ENCODE peak calls at places on chromosomes 2 and 18, in six cellular contexts. One of them, this sample, is unnamed.

GRCh38 chr2:101753720-101754490 is 56.4 kb downstream of the MAP4K4 start:
- DNase-seq in ovary: no peak
- DNase-seq in bronchial epithelial cell: no peak
- DNase-seq in progenitor cell of endocrine pancreas: no peak
- DNase-seq in epithelial cell of esophagus: no peak
- DNase-seq in thoracic aorta: no peak
- DNase-seq in this sample: no peak

GRCh38 chr18:8175486-8176061 is 433.7 kb upstream of the RAB12 start:
- DNase-seq in ovary: no peak
- DNase-seq in epithelial cell of esophagus: no peak
- DNase-seq in progenitor cell of endocrine pancreas: no peak
- DNase-seq in thoracic aorta: no peak
- DNase-seq in bronchial epithelial cell: no peak
- DNase-seq in this sample: no peak

GRCh38 chr2:200509608-200510433 is at the start of gene KCTD18:
- DNase-seq in progenitor cell of endocrine pancreas: peak
- DNase-seq in thoracic aorta: peak
- DNase-seq in bronchial epithelial cell: peak
- DNase-seq in ovary: peak
- DNase-seq in epithelial cell of esophagus: peak
- DNase-seq in this sample: peak

GRCh38 chr2:239824866-239825704 is 200.1 kb downstream of the NDUFA10 start:
- DNase-seq in progenitor cell of endocrine pancreas: peak
- DNase-seq in bronchial epithelial cell: no peak
- DNase-seq in epithelial cell of esophagus: no peak
- DNase-seq in ovary: no peak
- DNase-seq in thoracic aorta: no peak
- DNase-seq in this sample: no peak

GRCh38 chr2:139790807-139791206 is 1010.6 kb upstream of the NXPH2 start:
- DNase-seq in ovary: no peak
- DNase-seq in progenitor cell of endocrine pancreas: no peak
- DNase-seq in epithelial cell of esophagus: peak
- DNase-seq in bronchial epithelial cell: peak
- DNase-seq in thoracic aorta: no peak
- DNase-seq in this sample: no peak

GRCh38 chr2:98732430-98733051 is 1.6 kb upstream of the MGAT4A start:
- DNase-seq in ovary: no peak
- DNase-seq in bronchial epithelial cell: no peak
- DNase-seq in progenitor cell of endocrine pancreas: no peak
- DNase-seq in epithelial cell of esophagus: no peak
- DNase-seq in thoracic aorta: no peak
- DNase-seq in this sample: no peak

GRCh38 chr2:107002735-107003134 is 116.8 kb upstream of the ST6GAL2 start:
- DNase-seq in thoracic aorta: no peak
- DNase-seq in bronchial epithelial cell: no peak
- DNase-seq in epithelial cell of esophagus: no peak
- DNase-seq in ovary: no peak
- DNase-seq in progenitor cell of endocrine pancreas: no peak
- DNase-seq in this sample: no peak

GRCh38 chr2:240223631-240224030 is 83.2 kb upstream of the OTOS start:
- DNase-seq in ovary: no peak
- DNase-seq in progenitor cell of endocrine pancreas: no peak
- DNase-seq in thoracic aorta: no peak
- DNase-seq in epithelial cell of esophagus: no peak
- DNase-seq in bronchial epithelial cell: no peak
- DNase-seq in this sample: no peak

GRCh38 chr2:72028351-72028995 is 119.2 kb downstream of the CYP26B1 start:
- DNase-seq in ovary: no peak
- DNase-seq in epithelial cell of esophagus: no peak
- DNase-seq in bronchial epithelial cell: no peak
- DNase-seq in progenitor cell of endocrine pancreas: no peak
- DNase-seq in thoracic aorta: no peak
- DNase-seq in this sample: no peak

GRCh38 chr2:165791811-165792454 is 2.1 kb downstream of the GALNT3 start:
- DNase-seq in bronchial epithelial cell: peak
- DNase-seq in progenitor cell of endocrine pancreas: no peak
- DNase-seq in thoracic aorta: no peak
- DNase-seq in ovary: no peak
- DNase-seq in epithelial cell of esophagus: peak
- DNase-seq in this sample: no peak

GRCh38 chr2:109260116-109260855 is 131.3 kb downstream of the SH3RF3 start:
- DNase-seq in ovary: no peak
- DNase-seq in epithelial cell of esophagus: no peak
- DNase-seq in bronchial epithelial cell: no peak
- DNase-seq in progenitor cell of endocrine pancreas: no peak
- DNase-seq in thoracic aorta: no peak
- DNase-seq in this sample: no peak

GRCh38 chr2:29322011-29322410 is 206.8 kb downstream of the CLIP4 start:
- DNase-seq in bronchial epithelial cell: peak
- DNase-seq in thoracic aorta: no peak
- DNase-seq in epithelial cell of esophagus: peak
- DNase-seq in ovary: no peak
- DNase-seq in progenitor cell of endocrine pancreas: no peak
- DNase-seq in this sample: no peak

GRCh38 chr2:200702646-200703118 is 109.0 kb upstream of the BZW1 start:
- DNase-seq in progenitor cell of endocrine pancreas: no peak
- DNase-seq in thoracic aorta: no peak
- DNase-seq in ovary: no peak
- DNase-seq in bronchial epithelial cell: peak
- DNase-seq in epithelial cell of esophagus: peak
- DNase-seq in this sample: no peak

GRCh38 chr2:29397039-29397438 is 281.8 kb downstream of the CLIP4 start:
- DNase-seq in progenitor cell of endocrine pancreas: no peak
- DNase-seq in ovary: no peak
- DNase-seq in thoracic aorta: no peak
- DNase-seq in bronchial epithelial cell: no peak
- DNase-seq in epithelial cell of esophagus: no peak
- DNase-seq in this sample: no peak

GRCh38 chr2:98875746-98876145 is 60.3 kb downstream of the CRACDL start:
- DNase-seq in thoracic aorta: no peak
- DNase-seq in ovary: no peak
- DNase-seq in epithelial cell of esophagus: no peak
- DNase-seq in progenitor cell of endocrine pancreas: no peak
- DNase-seq in bronchial epithelial cell: no peak
- DNase-seq in this sample: no peak

GRCh38 chr18:22813648-22814328 is 119.3 kb upstream of the RBBP8 start:
- DNase-seq in bronchial epithelial cell: peak
- DNase-seq in epithelial cell of esophagus: peak
- DNase-seq in progenitor cell of endocrine pancreas: no peak
- DNase-seq in ovary: no peak
- DNase-seq in thoracic aorta: no peak
- DNase-seq in this sample: no peak

DNA sequence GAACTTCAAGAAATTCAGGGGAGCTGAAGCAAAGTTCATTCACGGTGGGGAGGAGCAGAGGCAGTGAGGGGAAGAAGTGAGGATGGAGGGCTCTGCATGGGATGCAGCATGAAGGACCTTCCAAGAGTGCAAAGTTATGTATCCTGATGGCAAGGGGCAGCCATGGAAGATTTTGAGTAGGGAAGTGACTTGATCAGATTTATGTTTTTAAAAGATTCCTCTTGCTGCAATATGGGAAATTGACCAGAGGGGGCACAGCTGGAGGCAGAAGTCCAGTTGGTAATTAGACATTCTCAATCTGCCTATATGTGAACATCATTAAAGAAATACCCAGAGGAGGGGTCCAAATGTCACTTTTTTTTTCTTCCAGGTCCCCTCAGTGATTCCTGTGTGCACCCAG is 21.5 kb upstream of the ANXA4 start:
- DNase-seq in progenitor cell of endocrine pancreas: no peak
- DNase-seq in thoracic aorta: no peak
- DNase-seq in ovary: no peak
- DNase-seq in bronchial epithelial cell: no peak
- DNase-seq in epithelial cell of esophagus: no peak
- DNase-seq in this sample: no peak
- TF ChIP-seq CTCF in progenitor cell of endocrine pancreas: peak
- TF ChIP-seq CTCF in thoracic aorta: peak
- TF ChIP-seq CTCF in ovary: no peak
- TF ChIP-seq CTCF in bronchial epithelial cell: peak
- TF ChIP-seq CTCF in epithelial cell of esophagus: peak
- TF ChIP-seq CTCF in this sample: peak

GRCh38 chr2:121045245-121045644 is 239.8 kb downstream of the TFCP2L1 start:
- DNase-seq in thoracic aorta: no peak
- DNase-seq in bronchial epithelial cell: no peak
- DNase-seq in progenitor cell of endocrine pancreas: no peak
- DNase-seq in ovary: no peak
- DNase-seq in epithelial cell of esophagus: no peak
- DNase-seq in this sample: no peak

GRCh38 chr2:121043827-121044222 is 241.2 kb downstream of the TFCP2L1 start:
- DNase-seq in epithelial cell of esophagus: no peak
- DNase-seq in progenitor cell of endocrine pancreas: no peak
- DNase-seq in thoracic aorta: no peak
- DNase-seq in bronchial epithelial cell: no peak
- DNase-seq in ovary: no peak
- DNase-seq in this sample: no peak

GRCh38 chr2:121046335-121046734 is 238.7 kb downstream of the TFCP2L1 start:
- DNase-seq in ovary: no peak
- DNase-seq in bronchial epithelial cell: no peak
- DNase-seq in epithelial cell of esophagus: no peak
- DNase-seq in progenitor cell of endocrine pancreas: no peak
- DNase-seq in thoracic aorta: no peak
- DNase-seq in this sample: peak

GRCh38 chr2:121043061-121043826 is 241.8 kb downstream of the TFCP2L1 start:
- DNase-seq in thoracic aorta: no peak
- DNase-seq in bronchial epithelial cell: no peak
- DNase-seq in progenitor cell of endocrine pancreas: no peak
- DNase-seq in epithelial cell of esophagus: no peak
- DNase-seq in ovary: no peak
- DNase-seq in this sample: no peak

DNA sequence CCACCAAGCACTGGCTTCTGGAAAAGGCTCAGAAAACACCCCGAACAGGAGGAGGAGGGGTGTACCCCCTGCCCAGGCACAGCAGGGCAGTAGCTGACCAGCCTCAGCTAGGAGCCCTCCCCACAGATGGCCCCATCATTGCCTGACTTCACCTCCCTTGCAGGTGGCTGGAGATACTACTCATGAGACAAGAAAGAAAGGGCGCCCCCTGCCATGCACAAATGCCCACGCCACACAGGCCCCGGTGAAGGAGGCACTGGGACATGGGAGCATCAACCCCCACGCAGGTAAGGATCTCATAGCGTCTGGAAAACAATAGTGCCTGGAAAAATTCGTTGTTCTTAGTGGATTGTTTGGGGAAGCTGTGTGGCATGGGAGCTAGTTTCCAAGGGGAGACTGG is 240.6 kb downstream of the TFCP2L1 start:
- DNase-seq in progenitor cell of endocrine pancreas: no peak
- DNase-seq in thoracic aorta: no peak
- DNase-seq in ovary: no peak
- DNase-seq in bronchial epithelial cell: peak
- DNase-seq in epithelial cell of esophagus: peak
- DNase-seq in this sample: no peak
- TF ChIP-seq CTCF in progenitor cell of endocrine pancreas: peak
- TF ChIP-seq CTCF in thoracic aorta: no peak
- TF ChIP-seq CTCF in ovary: no peak
- TF ChIP-seq CTCF in bronchial epithelial cell: peak
- TF ChIP-seq CTCF in epithelial cell of esophagus: no peak
- TF ChIP-seq CTCF in this sample: peak

GRCh38 chr2:113053666-113054435 is 1.2 kb upstream of the IL36B start:
- DNase-seq in ovary: no peak
- DNase-seq in thoracic aorta: no peak
- DNase-seq in epithelial cell of esophagus: peak
- DNase-seq in progenitor cell of endocrine pancreas: no peak
- DNase-seq in bronchial epithelial cell: peak
- DNase-seq in this sample: no peak

GRCh38 chr2:113046465-113046864 is 6.2 kb downstream of the IL36B start:
- DNase-seq in bronchial epithelial cell: no peak
- DNase-seq in ovary: no peak
- DNase-seq in epithelial cell of esophagus: no peak
- DNase-seq in thoracic aorta: no peak
- DNase-seq in progenitor cell of endocrine pancreas: no peak
- DNase-seq in this sample: no peak

GRCh38 chr2:113056501-113056900 is 2.5 kb upstream of the IL36RN start:
- DNase-seq in bronchial epithelial cell: no peak
- DNase-seq in progenitor cell of endocrine pancreas: no peak
- DNase-seq in epithelial cell of esophagus: no peak
- DNase-seq in ovary: no peak
- DNase-seq in thoracic aorta: no peak
- DNase-seq in this sample: no peak

GRCh38 chr2:113052767-113053166 is at the start of gene IL36B:
- DNase-seq in epithelial cell of esophagus: no peak
- DNase-seq in ovary: no peak
- DNase-seq in bronchial epithelial cell: no peak
- DNase-seq in progenitor cell of endocrine pancreas: no peak
- DNase-seq in thoracic aorta: no peak
- DNase-seq in this sample: no peak

GRCh38 chr2:113050921-113051895 is 1.5 kb downstream of the IL36B start:
- DNase-seq in bronchial epithelial cell: no peak
- DNase-seq in ovary: no peak
- DNase-seq in epithelial cell of esophagus: no peak
- DNase-seq in progenitor cell of endocrine pancreas: no peak
- DNase-seq in thoracic aorta: no peak
- DNase-seq in this sample: no peak
- TF ChIP-seq CTCF in bronchial epithelial cell: no peak
- TF ChIP-seq CTCF in ovary: no peak
- TF ChIP-seq CTCF in epithelial cell of esophagus: no peak
- TF ChIP-seq CTCF in progenitor cell of endocrine pancreas: no peak
- TF ChIP-seq CTCF in thoracic aorta: no peak
- TF ChIP-seq CTCF in this sample: no peak

GRCh38 chr2:85761-86160 is 39.5 kb upstream of the FAM110C start:
- DNase-seq in ovary: no peak
- DNase-seq in epithelial cell of esophagus: no peak
- DNase-seq in bronchial epithelial cell: no peak
- DNase-seq in thoracic aorta: no peak
- DNase-seq in progenitor cell of endocrine pancreas: no peak
- DNase-seq in this sample: no peak
- TF ChIP-seq CTCF in ovary: no peak
- TF ChIP-seq CTCF in epithelial cell of esophagus: no peak
- TF ChIP-seq CTCF in bronchial epithelial cell: no peak
- TF ChIP-seq CTCF in thoracic aorta: no peak
- TF ChIP-seq CTCF in progenitor cell of endocrine pancreas: no peak
- TF ChIP-seq CTCF in this sample: no peak

GRCh38 chr2:120949027-120949956 is 213.6 kb downstream of the GLI2 start:
- DNase-seq in progenitor cell of endocrine pancreas: no peak
- DNase-seq in epithelial cell of esophagus: peak
- DNase-seq in thoracic aorta: no peak
- DNase-seq in ovary: no peak
- DNase-seq in bronchial epithelial cell: no peak
- DNase-seq in this sample: no peak
- TF ChIP-seq CTCF in progenitor cell of endocrine pancreas: peak
- TF ChIP-seq CTCF in epithelial cell of esophagus: peak
- TF ChIP-seq CTCF in thoracic aorta: no peak
- TF ChIP-seq CTCF in ovary: no peak
- TF ChIP-seq CTCF in bronchial epithelial cell: peak
- TF ChIP-seq CTCF in this sample: peak

GRCh38 chr18:29439398-29439797 is 1262.5 kb upstream of the CDH2 start:
- DNase-seq in epithelial cell of esophagus: no peak
- DNase-seq in ovary: no peak
- DNase-seq in bronchial epithelial cell: no peak
- DNase-seq in thoracic aorta: no peak
- DNase-seq in progenitor cell of endocrine pancreas: no peak
- DNase-seq in this sample: no peak
- TF ChIP-seq CTCF in epithelial cell of esophagus: peak
- TF ChIP-seq CTCF in ovary: no peak
- TF ChIP-seq CTCF in bronchial epithelial cell: peak
- TF ChIP-seq CTCF in thoracic aorta: no peak
- TF ChIP-seq CTCF in progenitor cell of endocrine pancreas: peak
- TF ChIP-seq CTCF in this sample: peak

GRCh38 chr2:20488782-20489181 is 41.9 kb downstream of the RHOB start:
- DNase-seq in progenitor cell of endocrine pancreas: no peak
- DNase-seq in epithelial cell of esophagus: no peak
- DNase-seq in ovary: no peak
- DNase-seq in thoracic aorta: no peak
- DNase-seq in bronchial epithelial cell: no peak
- DNase-seq in this sample: no peak
- TF ChIP-seq CTCF in progenitor cell of endocrine pancreas: no peak
- TF ChIP-seq CTCF in epithelial cell of esophagus: no peak
- TF ChIP-seq CTCF in ovary: no peak
- TF ChIP-seq CTCF in thoracic aorta: no peak
- TF ChIP-seq CTCF in bronchial epithelial cell: no peak
- TF ChIP-seq CTCF in this sample: no peak